ENCODE peak calls at places on chromosomes 12 and 14, in seven cellular contexts. C, I, K, T, V, G and Q are unnamed samples.

GRCh38 chr12:78406213-78406612 is 458.4 kb upstream of the SYT1 start:
- DNase-seq in C (no peak), I (no peak), K (no peak), T (no peak), V (no peak), G (no peak), Q (no peak)

GRCh38 chr14:84209021-84209420 is 1320.9 kb upstream of the FLRT2 start:
- DNase-seq in C (peak), I (no peak), K (no peak), T (no peak), V (no peak), G (peak), Q (no peak)

GRCh38 chr14:41280745-41281144 is 325.9 kb upstream of the LRFN5 start:
- DNase-seq in C (no peak), I (no peak), K (no peak), T (no peak), V (no peak), G (no peak), Q (no peak)

GRCh38 chr14:65993103-65993502 is 493.1 kb upstream of the CCDC196 start:
- DNase-seq in C (no peak), I (no peak), K (no peak), T (no peak), V (no peak), G (no peak), Q (no peak)

GRCh38 chr14:75561013-75561432 is 17.4 kb upstream of the FLVCR2 start:
- DNase-seq in C (peak), I (peak), K (no peak), T (no peak), V (peak), G (peak), Q (peak)

GRCh38 chr14:63677891-63678379 is 36.3 kb upstream of the WDR89 start:
- DNase-seq in C (peak), I (no peak), K (no peak), T (no peak), V (no peak), G (peak), Q (no peak)

GRCh38 chr12:50725011-50725899 is 38.6 kb upstream of the ATF1 start:
- DNase-seq in C (no peak), I (no peak), K (no peak), T (no peak), V (no peak), G (no peak), Q (no peak)

GRCh38 chr12:49058366-49059062 is 2.1 kb downstream of the KMT2D start:
- DNase-seq in C (no peak), I (no peak), K (no peak), T (no peak), V (no peak), G (no peak), Q (no peak)

GRCh38 chr12:89351489-89352241 is 636 bp downstream of the DUSP6 start:
- DNase-seq in C (no peak), I (no peak), K (no peak), T (no peak), V (no peak), G (no peak), Q (peak)

GRCh38 chr12:121653999-121654398 is 15.5 kb downstream of the MORN3 start:
- DNase-seq in C (no peak), I (no peak), K (no peak), T (no peak), V (no peak), G (no peak), Q (no peak)

GRCh38 chr12:111298583-111299436 is 70.1 kb downstream of the PHETA1 start:
- DNase-seq in C (peak), I (peak), K (peak), T (peak), V (peak), G (peak), Q (peak)

GRCh38 chr14:34583525-34583924 is 44.0 kb upstream of the EAPP start:
- DNase-seq in C (no peak), I (no peak), K (no peak), T (no peak), V (no peak), G (no peak), Q (no peak)